ENCODE peak calls at places on chromosomes 3 and 15, in four cellular contexts. V is A549; E is K562; G is CD4-positive, alpha-beta T cell. P is an unnamed sample.

GRCh38 chr15:97745481-97746071 is 214.9 kb upstream of the ARRDC4 start:
- DNase-seq in V (peak; percentile 60), E (peak; percentile 53), G (no peak), P (peak; percentile 18)

GRCh38 chr3:68256635-68257034 is 602.2 kb upstream of the SUCLG2 start:
- DNase-seq in V (peak; percentile 5), E (no peak), G (no peak), P (no peak)

GRCh38 chr15:63544253-63545026 is 40.0 kb downstream of the USP3 start:
- DNase-seq in V (no peak), E (no peak), G (no peak), P (no peak)

GRCh38 chr3:129404130-129404529 is 24.3 kb downstream of the EFCAB12 start:
- DNase-seq in V (no peak), E (no peak), G (no peak), P (no peak)

GRCh38 chr3:191076903-191077552 is 122.0 kb upstream of the OSTN start:
- DNase-seq in V (no peak), E (no peak), G (no peak), P (no peak)

GRCh38 chr3:79258479-79258878 is 509.3 kb downstream of the ROBO1 start:
- DNase-seq in V (no peak), E (no peak), G (no peak), P (no peak)

GRCh38 chr15:97761124-97761523 is 199.4 kb upstream of the ARRDC4 start:
- DNase-seq in V (no peak), E (no peak), G (no peak), P (peak; percentile 27)

GRCh38 chr3:175940243-175940642 is 1081.1 kb downstream of the NAALADL2 start:
- DNase-seq in V (no peak), E (no peak), G (no peak), P (no peak)

GRCh38 chr3:49238274-49239127 is 38.5 kb downstream of the C3orf62 start:
- DNase-seq in V (no peak), E (peak; percentile 48), G (no peak), P (peak; percentile 20)

GRCh38 chr3:24447836-24448235 is 46.8 kb downstream of the THRB start:
- DNase-seq in V (no peak), E (no peak), G (no peak), P (no peak)

GRCh38 chr3:138440137-138440536 is 5.7 kb downstream of the ESYT3 start:
- DNase-seq in V (no peak), E (no peak), G (no peak), P (peak; percentile 38)

GRCh38 chr3:128449111-128449638 is 17.5 kb downstream of the DNAJB8 start:
- DNase-seq in V (no peak), E (no peak), G (no peak), P (no peak)

GRCh38 chr15:52178765-52179164 is 12.4 kb downstream of the GNB5 start:
- DNase-seq in V (no peak), E (no peak), G (no peak), P (peak; percentile 8)

GRCh38 chr15:40702077-40702476 is 7.1 kb downstream of the RAD51 start:
- DNase-seq in V (no peak), E (no peak), G (no peak), P (no peak)

GRCh38 chr3:149401215-149401925 is 23.9 kb upstream of the TM4SF1 start:
- DNase-seq in V (peak; percentile 88), E (no peak), G (no peak), P (peak; percentile 59)

GRCh38 chr3:128311441-128311844 is 155.2 kb downstream of the DNAJB8 start:
- DNase-seq in V (no peak), E (no peak), G (no peak), P (no peak)

GRCh38 chr3:9600597-9600996 is 47.0 kb upstream of the LHFPL4 start:
- DNase-seq in V (peak; percentile 21), E (no peak), G (no peak), P (peak; percentile 30)

GRCh38 chr15:62506217-62506805 is 341.2 kb upstream of the C2CD4B start:
- DNase-seq in V (peak; percentile 85), E (no peak), G (no peak), P (peak; percentile 80)

DNA sequence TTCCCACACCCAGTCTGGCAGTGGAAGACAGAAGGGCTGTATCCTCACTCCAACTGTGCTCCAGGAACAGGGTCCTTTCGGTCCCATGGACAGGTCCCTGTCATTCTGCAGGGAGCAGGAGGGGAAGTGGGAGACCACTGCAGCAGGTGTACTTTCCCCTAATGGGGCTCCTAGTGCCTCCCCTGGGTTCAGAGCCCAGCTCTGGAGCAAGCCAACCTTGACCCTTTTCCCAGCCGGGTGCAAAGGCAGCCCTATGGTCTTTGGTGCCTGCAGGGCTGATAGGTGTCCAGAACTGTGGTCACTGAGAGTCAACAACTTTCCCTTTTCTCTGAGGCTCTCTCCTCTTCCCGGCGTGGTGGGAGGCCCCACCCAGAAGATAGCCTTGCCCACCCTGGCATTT is 26.8 kb downstream of the MAGEF1 start:
- DNase-seq in V (no peak), E (no peak), G (no peak), P (no peak)
- H3K27ac ChIP-seq in V (no peak overlapping the region), E (no peak overlapping the region), G (no peak overlapping the region), P (peak overlapping the region; percentile 65)

DNA sequence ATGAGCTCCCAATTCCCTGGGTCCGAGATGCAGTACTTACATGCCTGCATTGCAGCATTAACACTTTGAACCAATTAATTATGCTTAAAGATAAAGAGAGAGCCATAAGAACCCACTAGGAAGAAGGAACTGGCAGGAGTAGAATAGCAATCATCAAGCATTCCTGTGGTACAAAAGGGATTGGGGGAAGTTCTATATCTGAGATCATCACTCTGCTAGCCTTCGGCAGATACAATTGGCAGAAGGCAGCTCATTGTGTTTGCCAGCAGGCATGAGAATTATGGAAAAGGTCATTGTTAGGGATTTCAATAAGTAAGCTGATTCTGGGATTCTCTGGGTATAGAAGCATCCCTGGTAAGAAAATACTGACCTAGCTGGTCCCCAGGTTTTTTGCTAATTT is 891.3 kb downstream of the NTRK3 start:
- DNase-seq in V (no peak), E (no peak), G (no peak), P (peak; percentile 76)
- H3K9me3 ChIP-seq in V (no peaks in the 10 kb centered on the region), E (no peaks in the 10 kb centered on the region), G (no peaks in the 10 kb centered on the region), P (no peaks in the 10 kb centered on the region)

GRCh38 chr3:43874290-43874689 is 183.6 kb downstream of the ABHD5 start:
- DNase-seq in V (no peak), E (no peak), G (no peak), P (no peak)

GRCh38 chr3:43876648-43877047 is 185.9 kb downstream of the ABHD5 start:
- DNase-seq in V (no peak), E (no peak), G (no peak), P (no peak)

GRCh38 chr3:43883729-43884396 is 193.1 kb downstream of the ABHD5 start:
- DNase-seq in V (no peak), E (no peak), G (no peak), P (no peak)

GRCh38 chr3:43882976-43883680 is 192.4 kb downstream of the ABHD5 start:
- DNase-seq in V (no peak), E (no peak), G (no peak), P (no peak)

GRCh38 chr3:43879166-43879565 is 188.4 kb downstream of the ABHD5 start:
- DNase-seq in V (peak; percentile 59), E (no peak), G (no peak), P (peak; percentile 57)
- TF ChIP-seq CTCF in V (peak; percentile 38), E (peak; percentile 39), G (no peak), P (peak; percentile 37)

DNA sequence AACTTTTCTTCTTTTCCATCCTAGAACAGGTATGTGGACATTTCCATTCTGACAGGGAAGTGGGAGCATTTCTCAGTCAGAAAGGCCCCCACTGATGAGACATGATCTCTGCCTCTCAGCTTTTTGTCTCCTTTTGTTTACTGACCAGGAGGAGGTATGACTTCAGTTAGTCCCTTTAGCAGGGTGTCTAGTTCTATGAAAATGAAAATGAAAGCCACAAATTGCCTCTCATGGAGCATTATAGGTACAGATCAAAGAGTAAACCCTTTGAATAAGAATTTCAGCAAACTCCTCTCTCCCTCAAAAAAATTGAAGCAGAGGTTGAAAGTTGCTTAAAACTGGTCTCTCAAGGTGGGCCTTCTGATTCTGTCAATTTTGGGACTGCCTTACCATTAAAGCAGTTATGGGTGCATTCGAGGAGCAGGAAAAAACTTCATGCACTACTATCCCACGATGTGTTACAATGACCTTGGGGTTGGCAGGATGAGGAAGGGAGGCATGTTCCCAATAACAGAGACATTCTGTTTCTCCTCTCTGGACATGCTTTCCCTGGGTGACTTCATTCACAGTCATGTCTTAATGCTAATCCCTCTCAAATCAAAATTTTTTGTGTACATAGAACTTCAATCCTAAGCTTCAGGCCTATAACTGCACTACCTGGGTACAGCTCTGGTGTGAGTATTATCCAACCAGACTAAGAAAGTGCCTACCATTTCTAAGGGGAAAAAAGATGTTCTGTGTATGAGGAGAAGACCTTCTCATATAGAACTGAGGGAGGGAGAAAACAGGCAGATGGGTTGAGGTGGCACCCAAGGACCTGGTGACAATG is 50.6 kb upstream of the TBC1D23 start:
- DNase-seq in V (no peak), E (no peak), G (no peak), P (no peak)
- H3K27ac ChIP-seq in V (no peak overlapping the region), E (no peak overlapping the region), G (no peak overlapping the region), P (no peak overlapping the region)

GRCh38 chr15:25741253-25741575 is 121.9 kb downstream of the ATP10A start:
- DNase-seq in V (no peak), E (no peak), G (no peak), P (no peak)

GRCh38 chr15:25742421-25743159 is 120.5 kb downstream of the ATP10A start:
- DNase-seq in V (no peak), E (no peak), G (no peak), P (no peak)

GRCh38 chr15:25742008-25742407 is 121.1 kb downstream of the ATP10A start:
- DNase-seq in V (no peak), E (no peak), G (no peak), P (no peak)

GRCh38 chr15:25739687-25740121 is 123.4 kb downstream of the ATP10A start:
- DNase-seq in V (peak; percentile 40), E (no peak), G (peak; percentile 26), P (peak; percentile 46)

DNA sequence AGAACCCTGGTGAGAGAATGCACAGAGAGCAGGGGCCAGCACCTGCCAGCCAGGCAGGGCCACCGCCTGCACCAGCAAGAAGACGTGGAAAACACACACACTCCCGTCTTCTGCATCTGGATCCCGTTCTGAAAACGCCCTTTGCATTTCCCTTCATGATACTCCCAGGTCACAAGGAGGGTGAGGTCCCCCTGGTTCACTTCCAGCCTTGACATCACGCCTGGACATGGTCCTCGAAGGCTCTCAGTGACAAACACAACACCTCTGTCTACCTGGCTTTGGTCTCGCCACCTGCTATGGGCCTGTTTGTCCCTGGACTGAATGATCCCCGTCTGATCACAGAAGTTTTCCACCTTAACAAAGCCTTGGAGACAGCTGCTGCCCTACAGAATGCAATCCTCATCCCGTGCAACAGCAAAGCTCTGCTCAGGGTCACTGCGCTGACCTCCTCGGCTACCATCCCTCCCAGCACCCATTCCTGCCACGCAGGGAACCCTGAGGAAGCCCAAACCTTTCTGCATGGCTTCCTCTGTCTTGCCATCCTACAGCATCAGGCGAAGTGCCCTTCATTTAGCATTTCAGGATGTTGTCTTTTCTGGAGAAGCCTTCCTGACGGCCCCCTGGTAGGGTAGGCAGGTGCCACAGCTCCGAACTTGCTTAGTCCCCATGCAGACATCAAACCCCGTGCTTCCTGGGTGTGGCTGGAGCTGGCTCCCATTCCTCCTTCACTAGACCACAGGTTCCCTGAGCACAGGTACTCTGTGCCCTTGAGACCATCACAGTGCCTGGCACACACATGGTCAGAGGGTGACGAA is 122.5 kb downstream of the ATP10A start:
- DNase-seq in V (no peak), E (no peak), G (no peak), P (no peak)
- H3K9me3 ChIP-seq in V (no peaks in the 10 kb centered on the region), E (no peaks in the 10 kb centered on the region), G (no peaks in the 10 kb centered on the region), P (no peaks in the 10 kb centered on the region)

P was measured in cardiac muscle cell.